ENCODE peak calls at places on chromosomes 4 and X, in seven cellular contexts. L is fibroblast of the aortic adventitia, S is AG04450, B is dorsolateral prefrontal cortex, K is tibial artery, Q is mucosa of descending colon, A is mammary epithelial cell. X is an unnamed sample.

GRCh38 chr4:41865306-41865980 is 69.8 kb upstream of the TMEM33 start:
- DNase-seq in L (no peak), S (no peak), B (no peak), K (no peak), Q (no peak), A (no peak), X (no peak)

GRCh38 chr4:20681263-20681662 is 19.0 kb upstream of the PACRGL start:
- DNase-seq in L (no peak), S (no peak), B (no peak), K (no peak), Q (no peak), A (no peak), X (no peak)

GRCh38 chr4:25702848-25703247 is 47.2 kb downstream of the SLC34A2 start:
- DNase-seq in L (peak; percentile 89), S (no peak), B (peak; percentile 41), K (no peak), Q (no peak), A (peak; percentile 9), X (peak; percentile 6)

GRCh38 chrX:31331045-31331444 is 259.2 kb upstream of the FTHL17 start:
- DNase-seq in L (no peak), S (no peak), B (no peak), K (no peak), Q (no peak), A (no peak), X (no peak)

GRCh38 chr4:168811207-168811606 is 198.8 kb downstream of the CBR4 start:
- DNase-seq in L (no peak), S (no peak), B (no peak), K (no peak), Q (no peak), A (peak; percentile 50), X (no peak)

GRCh38 chrX:68273887-68274286 is 159.4 kb downstream of the OPHN1 start:
- DNase-seq in L (peak; percentile 14), S (no peak), B (no peak), K (no peak), Q (no peak), A (no peak), X (no peak)

GRCh38 chrX:11886745-11887144 is 128.7 kb downstream of the MSL3 start:
- DNase-seq in L (peak; percentile 18), S (no peak), B (no peak), K (no peak), Q (no peak), A (peak; percentile 70), X (no peak)

GRCh38 chr4:141132689-141133145 is 552 bp downstream of the RNF150 start:
- DNase-seq in L (peak; percentile 8), S (no peak), B (no peak), K (peak; percentile 70), Q (peak; percentile 32), A (no peak), X (peak; percentile 44)

GRCh38 chrX:129040124-129040523 is 483.2 kb downstream of the SMARCA1 start:
- DNase-seq in L (no peak), S (no peak), B (no peak), K (no peak), Q (no peak), A (no peak), X (no peak)

GRCh38 chrX:71636438-71637252 is 18.3 kb upstream of the CXCR3 start:
- DNase-seq in L (no peak), S (no peak), B (no peak), K (no peak), Q (no peak), A (no peak), X (no peak)

GRCh38 chr4:48602222-48602621 is 112.2 kb downstream of the ZAR1 start:
- DNase-seq in L (peak; percentile 25), S (peak; percentile 7), B (no peak), K (no peak), Q (no peak), A (peak; percentile 53), X (peak; percentile 4)

GRCh38 chrX:69424161-69424560 is 80.0 kb upstream of the NALF2 start:
- DNase-seq in L (peak; percentile 28), S (no peak), B (no peak), K (no peak), Q (no peak), A (no peak), X (no peak)

GRCh38 chr4:70761276-70761816 is 39.6 kb downstream of the RUFY3 start:
- DNase-seq in L (no peak), S (no peak), B (no peak), K (no peak), Q (no peak), A (no peak), X (no peak)

GRCh38 chr4:109169160-109169559 is 133.3 kb downstream of the COL25A1 start:
- DNase-seq in L (no peak), S (no peak), B (no peak), K (no peak), Q (no peak), A (no peak), X (no peak)

GRCh38 chr4:41257257-41257900 is 651 bp downstream of the UCHL1 start:
- DNase-seq in L (peak; percentile 38), S (no peak), B (peak; percentile 82), K (peak; percentile 76), Q (peak; percentile 68), A (no peak), X (peak; percentile 30)

X was measured in fibroblast of gingiva.